ENCODE peak calls at places on chromosomes 6 and 20, in ten cellular contexts. Y, C, F, T, W, D, O, U, J and B are unnamed samples.

GRCh38 chr20:61514805-61515505 is 262.9 kb downstream of the CDH4 start:
- DNase-seq in Y (no peak), C (no peak), F (no peak), T (no peak), W (no peak), D (no peak), O (no peak), U (no peak), J (no peak), B (no peak)

GRCh38 chr20:10578607-10579006 is 95.2 kb downstream of the JAG1 start:
- DNase-seq in Y (no peak), C (no peak), F (no peak), T (no peak), W (no peak), D (peak), O (no peak), U (no peak), J (no peak), B (no peak)

GRCh38 chr20:33840759-33841438 is 29.8 kb downstream of the CHMP4B start:
- DNase-seq in Y (no peak), C (no peak), F (no peak), T (no peak), W (no peak), D (no peak), O (no peak), U (no peak), J (no peak), B (no peak)

GRCh38 chr6:106087548-106088325 is 1.6 kb downstream of the PRDM1 start:
- DNase-seq in Y (no peak), C (peak), F (no peak), T (no peak), W (no peak), D (peak), O (no peak), U (no peak), J (peak), B (no peak)

GRCh38 chr6:169813969-169814368 is 62.5 kb downstream of the ERMARD start:
- DNase-seq in Y (no peak), C (no peak), F (no peak), T (no peak), W (no peak), D (no peak), O (no peak), U (no peak), J (no peak), B (no peak)

GRCh38 chr20:37406010-37406998 is 60.4 kb downstream of the SRC start:
- DNase-seq in Y (no peak), C (no peak), F (no peak), T (peak), W (no peak), D (no peak), O (peak), U (peak), J (peak), B (peak)

GRCh38 chr20:36181934-36182603 is 27.5 kb downstream of the EPB41L1 start:
- DNase-seq in Y (no peak), C (peak), F (no peak), T (no peak), W (no peak), D (peak), O (no peak), U (no peak), J (no peak), B (no peak)

GRCh38 chr6:7914311-7914710 is 3.7 kb upstream of the TXNDC5 start:
- DNase-seq in Y (no peak), C (no peak), F (no peak), T (no peak), W (no peak), D (no peak), O (no peak), U (no peak), J (no peak), B (no peak)

GRCh38 chr6:90297866-90298381 is 1.3 kb upstream of the BACH2 start:
- DNase-seq in Y (no peak), C (no peak), F (no peak), T (no peak), W (no peak), D (no peak), O (no peak), U (no peak), J (no peak), B (no peak)

GRCh38 chr6:138386897-138387296 is 9.2 kb downstream of the SMIM28 start:
- DNase-seq in Y (no peak), C (no peak), F (no peak), T (no peak), W (no peak), D (no peak), O (no peak), U (no peak), J (no peak), B (no peak)

GRCh38 chr20:25016471-25016870 is 23.9 kb upstream of the APMAP start:
- DNase-seq in Y (no peak), C (no peak), F (no peak), T (peak), W (no peak), D (no peak), O (no peak), U (no peak), J (no peak), B (no peak)

GRCh38 chr20:53735536-53736050 is 142.0 kb upstream of the ZNF217 start:
- DNase-seq in Y (peak), C (no peak), F (no peak), T (no peak), W (no peak), D (peak), O (peak), U (no peak), J (no peak), B (no peak)

GRCh38 chr6:143536461-143536865 is 24.9 kb upstream of the FUCA2 start:
- DNase-seq in Y (no peak), C (no peak), F (no peak), T (peak), W (peak), D (peak), O (peak), U (peak), J (peak), B (peak)